ENCODE peak calls at places on chromosomes 7 and 10, in four cellular contexts. B is right cardiac atrium; D is uterus; M is CD4-positive, alpha-beta memory T cell. Y is an unnamed sample.

GRCh38 chr10:124070666-124071065 is 22.7 kb downstream of the CHST15 start:
- DNase-seq in B (no peak), D (no peak), M (no peak), Y (no peak)

GRCh38 chr10:72460271-72460670 is 105.6 kb upstream of the DNAJB12 start:
- DNase-seq in B (no peak), D (no peak), M (no peak), Y (no peak)

GRCh38 chr10:45001382-45002148 is 842 bp downstream of the ZNF22 start:
- DNase-seq in B (peak; percentile 72), D (peak; percentile 63), M (peak; percentile 57), Y (peak; percentile 57)

GRCh38 chr10:133132711-133133291 is 27.2 kb upstream of the KNDC1 start:
- DNase-seq in B (no peak), D (no peak), M (no peak), Y (peak; percentile 28)

GRCh38 chr10:51607436-51607835 is 92.0 kb downstream of the CSTF2T start:
- DNase-seq in B (no peak), D (no peak), M (no peak), Y (no peak)

GRCh38 chr10:114031113-114031512 is 12.6 kb upstream of the ADRB1 start:
- DNase-seq in B (no peak), D (no peak), M (no peak), Y (no peak)

GRCh38 chr10:44380829-44381600 is 3.9 kb downstream of the CXCL12 start:
- DNase-seq in B (no peak), D (peak; percentile 15), M (no peak), Y (peak; percentile 24)

GRCh38 chr10:58457761-58458616 is 54.7 kb upstream of the BICC1 start:
- DNase-seq in B (peak; percentile 67), D (peak; percentile 77), M (no peak), Y (no peak)

GRCh38 chr10:13222566-13222965 is 11.6 kb downstream of the UCMA start:
- DNase-seq in B (no peak), D (no peak), M (no peak), Y (no peak)

GRCh38 chr7:103075337-103075918 is 488 bp downstream of the ARMC10 start:
- DNase-seq in B (peak; percentile 55), D (peak; percentile 45), M (peak; percentile 66), Y (peak; percentile 54)

GRCh38 chr7:52555805-52556204 is 479.6 kb upstream of the POM121L12 start:
- DNase-seq in B (no peak), D (no peak), M (no peak), Y (no peak)

GRCh38 chr10:17409170-17409733 is 45.1 kb downstream of the ST8SIA6 start:
- DNase-seq in B (no peak), D (no peak), M (peak; percentile 50), Y (no peak)

GRCh38 chr10:75229961-75230360 is 5.8 kb downstream of the COMTD1 start:
- DNase-seq in B (no peak), D (no peak), M (no peak), Y (no peak)

GRCh38 chr7:139560678-139561077 is 37.2 kb downstream of the CLEC2L start:
- DNase-seq in B (no peak), D (no peak), M (no peak), Y (no peak)

GRCh38 chr10:132383751-132384181 is 13.2 kb upstream of the PWWP2B start:
- DNase-seq in B (peak; percentile 8), D (peak; percentile 13), M (no peak), Y (no peak)

GRCh38 chr7:132351858-132352539 is 224.3 kb downstream of the PLXNA4 start:
- DNase-seq in B (peak; percentile 49), D (no peak), M (no peak), Y (no peak)

GRCh38 chr7:44144426-44144967 is 3.4 kb upstream of the MYL7 start:
- DNase-seq in B (no peak), D (no peak), M (no peak), Y (no peak)

GRCh38 chr7:101885597-101885955 is 68.2 kb downstream of the CUX1 start:
- DNase-seq in B (no peak), D (no peak), M (no peak), Y (no peak)

GRCh38 chr10:62433901-62434300 is 59.7 kb downstream of the ZNF365 start:
- DNase-seq in B (no peak), D (no peak), M (no peak), Y (no peak)

GRCh38 chr7:105461518-105461917 is 60.6 kb downstream of the PUS7 start:
- DNase-seq in B (no peak), D (no peak), M (no peak), Y (no peak)

GRCh38 chr7:747186-747585 is 20.1 kb upstream of the PRKAR1B start:
- DNase-seq in B (no peak), D (no peak), M (no peak), Y (no peak)

GRCh38 chr7:125383324-125383723 is 453.7 kb upstream of the POT1 start:
- DNase-seq in B (no peak), D (no peak), M (no peak), Y (no peak)

GRCh38 chr10:35946556-35946955 is 304.5 kb upstream of the FZD8 start:
- DNase-seq in B (no peak), D (no peak), M (no peak), Y (no peak)

GRCh38 chr7:35758421-35758820 is 42.4 kb upstream of the SEPTIN7 start:
- DNase-seq in B (no peak), D (no peak), M (peak; percentile 5), Y (no peak)

GRCh38 chr7:81158189-81158588 is 239.3 kb upstream of the SEMA3C start:
- DNase-seq in B (no peak), D (no peak), M (no peak), Y (no peak)

GRCh38 chr10:15335500-15335899 is 35.6 kb downstream of the FAM171A1 start:
- DNase-seq in B (no peak), D (no peak), M (no peak), Y (no peak)

GRCh38 chr7:41924798-41925197 is 221.9 kb upstream of the INHBA start:
- DNase-seq in B (no peak), D (no peak), M (no peak), Y (no peak)

GRCh38 chr10:6101181-6101580 is 12.3 kb downstream of the RBM17 start:
- DNase-seq in B (no peak), D (no peak), M (no peak), Y (no peak)

GRCh38 chr10:34853357-34853756 is 38.3 kb upstream of the PARD3 start:
- DNase-seq in B (no peak), D (no peak), M (no peak), Y (no peak)

GRCh38 chr7:41624818-41625217 is 78.1 kb downstream of the INHBA start:
- DNase-seq in B (no peak), D (no peak), M (no peak), Y (no peak)

GRCh38 chr10:72276421-72277339 is 3.0 kb downstream of the DDIT4 start:
- DNase-seq in B (no peak), D (no peak), M (no peak), Y (no peak)

GRCh38 chr10:86946215-86947170 is 10.9 kb downstream of the MMRN2 start:
- DNase-seq in B (peak; percentile 67), D (peak; percentile 44), M (no peak), Y (no peak)

GRCh38 chr10:27527597-27528295 is 23.6 kb downstream of the RAB18 start:
- DNase-seq in B (no peak), D (no peak), M (no peak), Y (no peak)

GRCh38 chr10:18689498-18689897 is 30.3 kb downstream of the ARL5B start:
- DNase-seq in B (no peak), D (no peak), M (no peak), Y (no peak)
- H3K4me3 ChIP-seq in B (no peak overlapping the region), D (no peak overlapping the region), M (no peak overlapping the region), Y (no peak overlapping the region)

GRCh38 chr7:47992446-47992845 is 13.0 kb upstream of the HUS1 start:
- DNase-seq in B (no peak), D (no peak), M (no peak), Y (no peak)
- H3K4me3 ChIP-seq in B (no peak overlapping the region), D (no peak overlapping the region), M (no peak overlapping the region), Y (peak overlapping the region; percentile 58)

GRCh38 chr10:125455855-125456254 is 227.1 kb downstream of the TEX36 start:
- DNase-seq in B (no peak), D (no peak), M (no peak), Y (no peak)
- H3K4me3 ChIP-seq in B (no peak overlapping the region), D (no peak overlapping the region), M (no peak overlapping the region), Y (no peak overlapping the region)

DNA sequence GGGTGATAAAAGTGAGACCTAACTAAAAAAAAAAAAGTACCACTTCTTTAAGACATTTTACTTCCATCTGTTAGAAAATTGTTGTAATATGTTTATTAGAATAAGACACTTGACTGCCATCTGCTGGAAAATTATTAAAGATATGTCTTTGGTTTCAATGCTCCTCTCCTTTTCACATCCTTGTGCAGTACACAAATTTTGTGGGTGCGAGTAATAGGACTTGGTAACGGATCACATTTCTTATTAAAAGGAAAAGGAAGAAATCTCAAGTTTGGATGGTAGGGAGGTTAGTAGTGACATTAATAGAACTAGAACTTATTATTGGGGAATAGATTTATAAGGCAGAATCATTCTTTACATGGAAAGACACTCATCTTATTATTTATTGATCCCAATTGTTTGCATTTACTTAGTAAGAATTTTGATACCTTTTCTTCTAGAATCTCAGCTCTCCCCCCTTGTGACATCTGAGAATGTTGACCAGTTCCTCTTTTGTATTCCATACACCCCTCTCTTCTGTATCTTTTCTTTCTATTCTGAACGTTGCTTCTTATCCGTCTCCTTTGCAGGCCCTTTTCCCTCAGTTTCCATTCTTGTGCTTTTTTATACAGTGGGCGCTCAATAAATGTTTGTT is 43.0 kb upstream of the RPA3 start:
- DNase-seq in B (no peak), D (no peak), M (peak; percentile 47), Y (no peak)
- H3K4me3 ChIP-seq in B (peak overlapping the region; percentile 92), D (no peak overlapping the region), M (peak overlapping the region; percentile 75), Y (peak overlapping the region; percentile 34)

GRCh38 chr10:7391748-7392147 is 19.1 kb downstream of the SFMBT2 start:
- DNase-seq in B (no peak), D (no peak), M (no peak), Y (no peak)

GRCh38 chr10:7388602-7389001 is 22.2 kb downstream of the SFMBT2 start:
- DNase-seq in B (no peak), D (no peak), M (peak; percentile 35), Y (no peak)

GRCh38 chr10:7385114-7385513 is 25.7 kb downstream of the SFMBT2 start:
- DNase-seq in B (no peak), D (no peak), M (no peak), Y (no peak)

GRCh38 chr10:7389346-7389745 is 21.5 kb downstream of the SFMBT2 start:
- DNase-seq in B (no peak), D (no peak), M (no peak), Y (no peak)

GRCh38 chr10:7389844-7390243 is 21.0 kb downstream of the SFMBT2 start:
- DNase-seq in B (no peak), D (no peak), M (no peak), Y (no peak)
- H3K4me3 ChIP-seq in B (no peak overlapping the region), D (no peak overlapping the region), M (no peak overlapping the region), Y (no peak overlapping the region)

Y was measured in dorsolateral prefrontal cortex.